ENCODE peak calls at places on chromosomes 12 and 14, in five cellular contexts. R is H9, Q is MM.1S, F is GM23248, P is fibroblast of lung. J is an unnamed sample. For H3K4me1, the result is how much of the 10 kb centered on the place peaks cover.

GRCh38 chr12:67650127-67650495 is 1.6 kb downstream of the DYRK2 start:
- DNase-seq in R (no peak), Q (no peak), F (no peak), P (peak), J (no peak)

GRCh38 chr12:47222960-47223847 is 143.4 kb upstream of the AMIGO2 start:
- DNase-seq in R (peak), Q (no peak), F (no peak), P (no peak), J (no peak)

GRCh38 chr14:45112886-45113772 is 21.2 kb downstream of the FKBP3 start:
- DNase-seq in R (no peak), Q (no peak), F (peak), P (peak), J (no peak)

GRCh38 chr12:7512528-7512927 is 9.0 kb upstream of the CD163 start:
- DNase-seq in R (peak), Q (no peak), F (peak), P (peak), J (peak)

GRCh38 chr12:13165578-13166120 is 30.9 kb upstream of the EMP1 start:
- DNase-seq in R (no peak), Q (peak), F (peak), P (peak), J (peak)

GRCh38 chr12:2992724-2993123 is 33.5 kb downstream of the TEAD4 start:
- DNase-seq in R (no peak), Q (no peak), F (no peak), P (no peak), J (no peak)

GRCh38 chr12:112924986-112925385 is 13.3 kb upstream of the OAS3 start:
- DNase-seq in R (no peak), Q (no peak), F (no peak), P (no peak), J (no peak)

GRCh38 chr12:49624919-49625577 is 1.7 kb downstream of the PRPF40B start:
- DNase-seq in R (no peak), Q (no peak), F (peak), P (no peak), J (peak)

GRCh38 chr12:112938751-112939150 is 477 bp downstream of the OAS3 start:
- DNase-seq in R (no peak), Q (no peak), F (peak), P (peak), J (no peak)

GRCh38 chr12:52087961-52088820 is 8.7 kb downstream of the SMIM41 start:
- DNase-seq in R (no peak), Q (no peak), F (no peak), P (no peak), J (no peak)

GRCh38 chr14:93975791-93976476 is 436 bp downstream of the ASB2 start:
- DNase-seq in R (no peak), Q (peak), F (no peak), P (no peak), J (no peak)

GRCh38 chr14:101001311-101002069 is 98.0 kb upstream of the RTL1 start:
- DNase-seq in R (no peak), Q (no peak), F (peak), P (peak), J (peak)

GRCh38 chr12:92156704-92157395 is 11.2 kb upstream of the BTG1 start:
- DNase-seq in R (no peak), Q (no peak), F (no peak), P (no peak), J (no peak)

GRCh38 chr14:86777950-86778602 is 1214.9 kb downstream of the GALC start:
- DNase-seq in R (no peak), Q (no peak), F (no peak), P (peak), J (peak)

GRCh38 chr14:61466249-61466904 is 145.0 kb downstream of the PRKCH start:
- DNase-seq in R (peak), Q (no peak), F (peak), P (peak), J (peak)

GRCh38 chr14:61894452-61895077 is 132.3 kb downstream of the SNAPC1 start:
- DNase-seq in R (peak), Q (peak), F (peak), P (peak), J (peak)

GRCh38 chr12:37548266-37548805 is 768.2 kb upstream of the ALG10B start:
- DNase-seq in R (no peak), Q (no peak), F (no peak), P (no peak), J (no peak)

GRCh38 chr14:105151838-105152793 is 16.5 kb downstream of the JAG2 start:
- DNase-seq in R (no peak), Q (no peak), F (no peak), P (no peak), J (no peak)

GRCh38 chr14:104843006-104843405 is 22.1 kb upstream of the CEP170B start:
- DNase-seq in R (no peak), Q (no peak), F (no peak), P (no peak), J (no peak)

GRCh38 chr12:116358850-116359761 is 81.6 kb upstream of the MED13L start:
- DNase-seq in R (peak), Q (peak), F (peak), P (peak), J (peak)

GRCh38 chr12:57479376-57480115 is at the start of gene ARHGAP9:
- DNase-seq in R (no peak), Q (no peak), F (no peak), P (no peak), J (no peak)

GRCh38 chr12:125104978-125105377 is 39.7 kb downstream of the AACS start:
- DNase-seq in R (no peak), Q (no peak), F (no peak), P (no peak), J (no peak)

GRCh38 chr14:69612014-69612758 is 790 bp downstream of the SUSD6 start:
- DNase-seq in R (no peak), Q (peak), F (peak), P (peak), J (no peak)
- H3K27ac ChIP-seq in R (no peak), Q (peak), F (peak), P (peak), J (peak)

DNA sequence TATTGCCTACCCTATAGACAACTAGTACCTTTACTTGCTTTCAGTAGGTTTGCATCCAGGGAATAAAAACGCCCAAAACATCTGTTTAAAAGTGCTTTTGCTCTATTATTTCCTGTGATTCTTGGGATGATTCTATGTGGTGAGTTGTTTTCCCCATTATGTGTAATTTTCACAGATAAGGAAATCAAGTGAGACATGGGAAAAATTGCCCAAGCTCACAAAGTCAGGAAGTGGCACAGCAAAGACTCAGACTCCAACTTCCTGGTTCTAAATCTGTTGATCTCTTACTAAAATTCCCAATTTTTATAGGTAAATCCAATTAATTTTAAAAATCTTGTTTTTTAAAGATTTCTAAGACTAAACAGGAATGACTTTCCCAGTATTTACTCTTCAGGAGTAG is 39.0 kb downstream of the NID2 start:
- DNase-seq in R (no peak), Q (no peak), F (peak), P (no peak), J (no peak)
- H2AFZ ChIP-seq in R (no peak), Q (no peak), F (no peak), P (no peak), J (no peak)

GRCh38 chr12:102364709-102365108 is 115.7 kb downstream of the IGF1 start:
- DNase-seq in R (no peak), Q (no peak), F (no peak), P (no peak), J (no peak)
- H3K4me1 ChIP-seq in R (under half), Q (under half), F (under half), P (under half), J (under half)

GRCh38 chr14:73727181-73727580 is 13.0 kb upstream of the PNMA1 start:
- DNase-seq in R (no peak), Q (no peak), F (no peak), P (no peak), J (no peak)
- H3K27ac ChIP-seq in R (no peak), Q (no peak), F (no peak), P (no peak), J (no peak)

DNA sequence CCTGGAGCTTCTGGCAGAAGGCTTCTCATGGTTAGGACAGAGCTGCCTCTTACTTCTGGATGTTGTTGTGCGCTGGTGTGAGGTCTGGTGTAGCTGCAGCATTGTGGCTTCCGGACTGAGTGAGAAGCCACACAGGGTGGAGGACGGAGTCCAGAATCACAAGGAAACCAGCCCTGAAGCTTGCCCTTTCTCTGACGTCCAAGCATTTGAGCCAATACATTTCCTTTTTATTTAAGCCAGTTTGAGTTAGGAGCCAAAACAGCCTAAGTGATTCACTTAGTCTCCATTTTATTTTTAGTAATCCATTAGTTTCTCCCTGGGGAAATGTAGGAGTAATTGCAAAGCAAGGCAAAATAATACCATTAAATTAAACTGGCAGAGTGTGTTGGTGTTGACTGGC is 402.4 kb upstream of the RGS6 start:
- DNase-seq in R (no peak), Q (no peak), F (peak), P (peak), J (peak)
- H2AFZ ChIP-seq in R (no peak), Q (no peak), F (peak), P (peak), J (peak)

GRCh38 chr12:62910549-62911169 is 24.3 kb downstream of the PPM1H start:
- DNase-seq in R (no peak), Q (no peak), F (no peak), P (no peak), J (no peak)
- H3K4me1 ChIP-seq in R (under half), Q (under half), F (under half), P (under half), J (under half)

GRCh38 chr12:33650832-33651231 is 211.2 kb upstream of the SYT10 start:
- DNase-seq in R (no peak), Q (no peak), F (no peak), P (no peak), J (no peak)
- H3K27ac ChIP-seq in R (peak), Q (no peak), F (no peak), P (no peak), J (no peak)

J was measured in astrocyte.